ENCODE peak calls at places on chromosomes 2 and 18, in four cellular contexts. One of them, this sample, is unnamed.

GRCh38 chr2:206983156-206983875 is 44.0 kb downstream of the CPO start:
- DNase-seq in IMR-90: peak; percentile 58
- DNase-seq in HepG2: no peak
- DNase-seq in GM12878: no peak
- DNase-seq in this sample: no peak

GRCh38 chr18:57276720-57277284 is 75.6 kb upstream of the ST8SIA3 start:
- DNase-seq in IMR-90: no peak
- DNase-seq in HepG2: no peak
- DNase-seq in GM12878: no peak
- DNase-seq in this sample: no peak

GRCh38 chr2:136305517-136306192 is 187.7 kb upstream of the CXCR4 start:
- DNase-seq in IMR-90: no peak
- DNase-seq in GM12878: no peak
- DNase-seq in HepG2: no peak
- DNase-seq in this sample: no peak

GRCh38 chr2:69997296-69998184 is 36.1 kb upstream of the ASPRV1 start:
- DNase-seq in HepG2: no peak
- DNase-seq in IMR-90: peak; percentile 71
- DNase-seq in GM12878: no peak
- DNase-seq in this sample: peak; percentile 87

GRCh38 chr2:197869501-197870111 is 65.2 kb downstream of the PLCL1 start:
- DNase-seq in GM12878: no peak
- DNase-seq in HepG2: no peak
- DNase-seq in IMR-90: no peak
- DNase-seq in this sample: peak; percentile 42

GRCh38 chr18:54679318-54680149 is 88.5 kb downstream of the DYNAP start:
- DNase-seq in IMR-90: peak; percentile 83
- DNase-seq in HepG2: peak; percentile 25
- DNase-seq in GM12878: peak; percentile 9
- DNase-seq in this sample: no peak

GRCh38 chr2:104768694-104769093 is 85.2 kb upstream of the POU3F3 start:
- DNase-seq in HepG2: no peak
- DNase-seq in IMR-90: no peak
- DNase-seq in GM12878: no peak
- DNase-seq in this sample: no peak

GRCh38 chr18:79988925-79989361 is 580 bp upstream of the TXNL4A start:
- DNase-seq in IMR-90: peak; percentile 59
- DNase-seq in HepG2: no peak
- DNase-seq in GM12878: no peak
- DNase-seq in this sample: no peak

GRCh38 chr2:159904127-159904564 is 106.1 kb upstream of the CD302 start:
- DNase-seq in GM12878: no peak
- DNase-seq in IMR-90: no peak
- DNase-seq in HepG2: no peak
- DNase-seq in this sample: no peak

GRCh38 chr2:63865159-63865799 is 23.6 kb downstream of the UGP2 start:
- DNase-seq in IMR-90: peak; percentile 60
- DNase-seq in GM12878: no peak
- DNase-seq in HepG2: peak; percentile 16
- DNase-seq in this sample: no peak

GRCh38 chr2:20062615-20063545 is 11.5 kb upstream of the LAPTM4A start:
- DNase-seq in HepG2: no peak
- DNase-seq in IMR-90: peak; percentile 99
- DNase-seq in GM12878: no peak
- DNase-seq in this sample: no peak

GRCh38 chr2:70029814-70030409 is 57.4 kb upstream of the PCBP1 start:
- DNase-seq in IMR-90: peak; percentile 79
- DNase-seq in HepG2: no peak
- DNase-seq in GM12878: no peak
- DNase-seq in this sample: peak; percentile 92

GRCh38 chr2:20570249-20570648 is 80.6 kb downstream of the HS1BP3 start:
- DNase-seq in HepG2: no peak
- DNase-seq in GM12878: no peak
- DNase-seq in IMR-90: no peak
- DNase-seq in this sample: no peak

GRCh38 chr2:215771241-215771640 is 242.1 kb downstream of the MREG start:
- DNase-seq in GM12878: no peak
- DNase-seq in IMR-90: peak; percentile 53
- DNase-seq in HepG2: no peak
- DNase-seq in this sample: no peak

GRCh38 chr2:173075781-173076556 is at the start of gene MAP3K20:
- DNase-seq in IMR-90: peak; percentile 71
- DNase-seq in HepG2: peak; percentile 38
- DNase-seq in GM12878: peak; percentile 9
- DNase-seq in this sample: peak; percentile 86

GRCh38 chr2:101188683-101189405 is 37.7 kb upstream of the TBC1D8 start:
- DNase-seq in GM12878: no peak
- DNase-seq in IMR-90: peak; percentile 44
- DNase-seq in HepG2: peak; percentile 70
- DNase-seq in this sample: peak; percentile 59

GRCh38 chr2:24209389-24210105 is 34.7 kb downstream of the FAM228A start:
- DNase-seq in IMR-90: no peak
- DNase-seq in GM12878: no peak
- DNase-seq in HepG2: no peak
- DNase-seq in this sample: no peak

GRCh38 chr2:108165750-108166149 is 74.0 kb upstream of the SULT1C3 start:
- DNase-seq in HepG2: no peak
- DNase-seq in IMR-90: no peak
- DNase-seq in GM12878: no peak
- DNase-seq in this sample: no peak

GRCh38 chr2:40093036-40093673 is 314.1 kb upstream of the THUMPD2 start:
- DNase-seq in GM12878: no peak
- DNase-seq in HepG2: no peak
- DNase-seq in IMR-90: peak; percentile 54
- DNase-seq in this sample: no peak

GRCh38 chr2:106020032-106020431 is 174.1 kb downstream of the UXS1 start:
- DNase-seq in HepG2: no peak
- DNase-seq in GM12878: no peak
- DNase-seq in IMR-90: peak; percentile 13
- DNase-seq in this sample: no peak

DNA sequence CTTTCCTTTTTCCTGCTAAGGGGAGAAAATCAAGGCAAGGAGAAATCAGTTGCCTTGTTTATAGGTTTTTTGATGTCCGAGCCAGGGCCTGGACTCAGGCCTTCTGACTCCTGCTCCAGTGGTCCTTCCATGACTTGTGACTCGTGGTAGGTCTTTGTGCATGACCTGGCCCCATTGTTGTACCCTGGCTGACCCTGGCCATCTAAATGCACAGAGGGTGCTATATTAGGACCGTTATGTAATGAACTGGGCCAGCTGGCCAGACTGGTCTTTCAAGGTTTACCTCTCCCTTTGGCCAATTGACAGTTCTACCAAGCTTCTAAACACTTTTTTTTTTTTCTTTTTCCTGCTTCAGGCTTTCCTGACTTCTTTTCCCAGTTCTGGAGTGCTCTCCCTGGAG is 81.1 kb downstream of the SETBP1 start:
- DNase-seq in IMR-90: no peak
- DNase-seq in HepG2: no peak
- DNase-seq in GM12878: no peak
- DNase-seq in this sample: no peak
- TF ChIP-seq BHLHE40 in IMR-90: no peak
- TF ChIP-seq BHLHE40 in HepG2: no peak
- TF ChIP-seq BHLHE40 in GM12878: no peak
- TF ChIP-seq BHLHE40 in this sample: no peak

GRCh38 chr2:60822987-60823386 is 58.4 kb upstream of the REL start:
- DNase-seq in HepG2: no peak
- DNase-seq in IMR-90: no peak
- DNase-seq in GM12878: no peak
- DNase-seq in this sample: no peak
- H2AFZ ChIP-seq in HepG2: no peak overlapping the region
- H2AFZ ChIP-seq in IMR-90: no peak overlapping the region
- H2AFZ ChIP-seq in GM12878: no peak overlapping the region
- H2AFZ ChIP-seq in this sample: no peak overlapping the region

DNA sequence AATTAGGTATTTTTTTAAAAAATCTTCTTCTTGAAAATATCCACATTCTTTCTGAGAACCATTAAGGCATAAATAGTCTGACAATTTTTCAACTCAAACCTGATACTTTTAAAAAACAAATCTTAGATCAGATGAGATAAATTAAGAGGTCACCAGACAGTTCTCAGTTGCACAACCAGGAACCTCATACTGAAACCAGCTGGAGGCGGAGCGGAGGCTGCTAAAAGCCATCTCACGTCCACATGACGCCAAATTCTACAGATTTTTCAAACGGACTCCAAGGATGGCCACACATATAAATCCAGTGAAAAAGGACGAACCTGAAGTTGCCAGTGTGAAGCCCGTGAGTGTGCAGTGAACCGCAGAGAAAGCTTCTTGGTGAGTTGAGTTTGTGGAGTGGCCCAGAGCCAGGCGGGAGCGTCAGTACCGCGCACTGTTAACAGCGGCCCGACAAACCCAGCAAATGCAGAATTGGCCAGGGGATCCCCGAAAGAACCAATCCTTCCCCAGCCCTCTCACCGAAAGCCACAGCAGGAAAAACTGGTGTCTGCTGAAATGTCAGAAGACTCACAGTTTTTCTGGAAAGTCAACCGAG is 53.1 kb upstream of the BBS5 start:
- DNase-seq in IMR-90: no peak
- DNase-seq in GM12878: no peak
- DNase-seq in HepG2: no peak
- DNase-seq in this sample: no peak
- TF ChIP-seq BHLHE40 in IMR-90: no peak
- TF ChIP-seq BHLHE40 in GM12878: no peak
- TF ChIP-seq BHLHE40 in HepG2: no peak
- TF ChIP-seq BHLHE40 in this sample: no peak

GRCh38 chr2:129762386-129763189 is 216.9 kb upstream of the RAB6C start:
- DNase-seq in HepG2: no peak
- DNase-seq in GM12878: no peak
- DNase-seq in IMR-90: no peak
- DNase-seq in this sample: no peak

GRCh38 chr2:129761569-129762021 is 217.9 kb upstream of the RAB6C start:
- DNase-seq in IMR-90: no peak
- DNase-seq in HepG2: no peak
- DNase-seq in GM12878: no peak
- DNase-seq in this sample: no peak

GRCh38 chr2:129764376-129765325 is 214.8 kb upstream of the RAB6C start:
- DNase-seq in HepG2: no peak
- DNase-seq in IMR-90: no peak
- DNase-seq in GM12878: no peak
- DNase-seq in this sample: no peak

GRCh38 chr2:129765326-129766158 is 213.9 kb upstream of the RAB6C start:
- DNase-seq in IMR-90: no peak
- DNase-seq in HepG2: no peak
- DNase-seq in GM12878: no peak
- DNase-seq in this sample: no peak

DNA sequence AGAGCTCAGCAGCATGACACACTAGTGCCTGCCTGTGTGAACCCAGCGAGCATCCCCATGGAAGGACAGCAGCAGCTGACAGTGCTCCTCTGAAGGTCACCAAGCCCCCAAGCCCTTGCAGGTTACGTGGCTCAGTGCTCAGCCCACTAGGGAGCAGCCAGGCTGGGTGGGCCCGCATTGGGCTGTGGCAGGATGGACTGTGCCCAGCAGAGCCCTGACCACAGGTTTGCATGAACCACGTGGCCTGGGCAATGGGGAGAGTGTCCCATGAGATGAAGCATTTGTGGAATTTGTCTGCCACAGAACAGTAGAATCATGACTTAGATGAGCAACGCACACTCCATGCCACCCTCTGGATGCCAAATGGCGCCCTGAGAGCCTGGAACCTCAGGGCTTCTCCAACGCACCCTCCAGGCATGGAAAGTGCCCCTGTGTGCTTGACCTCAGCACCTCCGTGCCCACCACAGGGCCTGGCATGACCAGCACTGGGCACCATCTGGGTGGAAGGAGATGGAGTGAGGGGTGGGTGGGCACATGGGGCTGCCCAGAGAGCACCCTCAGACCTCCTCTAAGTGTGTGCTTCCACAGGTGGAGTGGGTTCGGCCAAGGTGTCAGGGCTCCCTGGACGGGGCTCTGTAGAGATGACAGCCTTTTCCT is 216.1 kb upstream of the RAB6C start:
- DNase-seq in HepG2: no peak
- DNase-seq in IMR-90: no peak
- DNase-seq in GM12878: no peak
- DNase-seq in this sample: no peak
- H2AFZ ChIP-seq in HepG2: no peak overlapping the region
- H2AFZ ChIP-seq in IMR-90: no peak overlapping the region
- H2AFZ ChIP-seq in GM12878: no peak overlapping the region
- H2AFZ ChIP-seq in this sample: no peak overlapping the region

GRCh38 chr2:141557329-141558098 is 573.3 kb downstream of the LRP1B start:
- DNase-seq in HepG2: no peak
- DNase-seq in GM12878: no peak
- DNase-seq in IMR-90: peak; percentile 92
- DNase-seq in this sample: no peak
- TF ChIP-seq BHLHE40 in HepG2: no peak
- TF ChIP-seq BHLHE40 in GM12878: no peak
- TF ChIP-seq BHLHE40 in IMR-90: peak; percentile 20
- TF ChIP-seq BHLHE40 in this sample: no peak

DNA sequence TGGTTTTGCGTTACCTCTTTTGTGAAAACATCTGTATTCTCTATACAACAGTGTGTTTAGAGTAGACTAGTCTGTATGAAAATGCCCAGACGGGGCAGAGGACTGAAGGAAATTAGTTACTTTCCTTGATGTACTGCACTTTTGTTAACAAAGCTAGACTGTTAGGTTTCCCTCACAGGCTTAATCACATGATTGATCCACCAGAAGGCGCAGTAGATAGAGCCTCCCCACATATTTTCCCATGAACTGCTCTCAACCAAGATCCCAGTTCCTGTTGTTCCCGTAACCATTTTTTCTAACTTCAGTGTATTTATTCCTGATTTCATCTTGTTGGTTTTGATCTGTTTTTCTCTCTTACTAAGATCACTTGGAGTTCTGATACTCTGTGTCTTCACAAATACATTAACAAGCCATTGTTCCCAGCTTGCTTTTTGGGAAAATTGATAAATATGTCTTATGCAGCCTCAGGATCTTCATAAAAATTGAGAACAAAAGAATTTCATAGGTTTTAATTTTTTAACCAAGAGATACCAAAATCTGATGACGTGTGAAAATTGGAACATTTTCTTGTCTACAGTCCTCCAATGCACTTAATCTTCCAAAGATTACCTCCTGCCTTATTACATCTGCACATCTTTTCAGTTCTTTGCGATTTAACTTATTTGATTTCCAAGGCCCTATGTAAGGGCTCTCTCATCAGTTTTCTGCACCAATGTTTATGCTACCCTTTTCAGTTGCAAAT is 2.9 kb downstream of the MRPL35 start:
- DNase-seq in GM12878: no peak
- DNase-seq in IMR-90: no peak
- DNase-seq in HepG2: no peak
- DNase-seq in this sample: peak; percentile 52
- H2AFZ ChIP-seq in GM12878: no peak overlapping the region
- H2AFZ ChIP-seq in IMR-90: no peak overlapping the region
- H2AFZ ChIP-seq in HepG2: no peak overlapping the region
- H2AFZ ChIP-seq in this sample: peak overlapping the region; percentile 82

GRCh38 chr18:48036191-48036590 is 105.7 kb upstream of the SMAD2 start:
- DNase-seq in GM12878: no peak
- DNase-seq in IMR-90: no peak
- DNase-seq in HepG2: no peak
- DNase-seq in this sample: no peak

GRCh38 chr18:48034651-48035555 is 104.4 kb upstream of the SMAD2 start:
- DNase-seq in IMR-90: no peak
- DNase-seq in GM12878: no peak
- DNase-seq in HepG2: no peak
- DNase-seq in this sample: no peak

GRCh38 chr18:48033770-48034650 is 103.6 kb upstream of the SMAD2 start:
- DNase-seq in HepG2: no peak
- DNase-seq in GM12878: no peak
- DNase-seq in IMR-90: no peak
- DNase-seq in this sample: no peak

GRCh38 chr18:48036641-48037421 is 106.4 kb upstream of the SMAD2 start:
- DNase-seq in GM12878: no peak
- DNase-seq in HepG2: no peak
- DNase-seq in IMR-90: no peak
- DNase-seq in this sample: no peak

GRCh38 chr18:48035556-48035860 is 105.0 kb upstream of the SMAD2 start:
- DNase-seq in GM12878: no peak
- DNase-seq in IMR-90: no peak
- DNase-seq in HepG2: no peak
- DNase-seq in this sample: no peak
- TF ChIP-seq BHLHE40 in GM12878: no peak
- TF ChIP-seq BHLHE40 in IMR-90: no peak
- TF ChIP-seq BHLHE40 in HepG2: no peak
- TF ChIP-seq BHLHE40 in this sample: no peak